ENCODE peak calls at places on chromosomes 5 and 9, in eight cellular contexts. R is thyroid gland, C is tibial artery, W is heart left ventricle, S is mucosa of descending colon, M is sigmoid colon, B is Karpas-422, Q is thoracic aorta. J is an unnamed sample.

GRCh38 chr9:126347911-126348760 is 21.5 kb downstream of the MVB12B start:
- DNase-seq in S (peak; percentile 75), W (no peak), B (no peak), Q (no peak), M (no peak), C (no peak), R (peak; percentile 78), J (no peak)

GRCh38 chr5:31218978-31219377 is 25.5 kb downstream of the CDH6 start:
- DNase-seq in M (no peak), W (no peak), R (no peak), C (no peak), S (no peak), Q (no peak), B (no peak), J (no peak)

GRCh38 chr5:33441241-33441844 is 578 bp downstream of the TARS1 start:
- DNase-seq in M (no peak), B (peak; percentile 90), W (no peak), Q (no peak), C (no peak), S (peak; percentile 37), R (no peak), J (peak; percentile 15)

GRCh38 chr9:135908334-135909204 is 1.2 kb upstream of the CAMSAP1 start:
- DNase-seq in C (peak; percentile 50), W (no peak), S (no peak), Q (no peak), R (no peak), M (peak; percentile 71), B (no peak), J (no peak)

GRCh38 chr5:181069767-181070491 is 29.9 kb downstream of the BTNL9 start:
- DNase-seq in R (peak; percentile 56), W (no peak), C (no peak), Q (no peak), S (no peak), B (no peak), M (no peak), J (no peak)

GRCh38 chr9:68851657-68852056 is 146.6 kb downstream of the PIP5K1B start:
- DNase-seq in Q (no peak), R (no peak), W (no peak), B (no peak), M (no peak), S (no peak), C (no peak), J (peak; percentile 4)

GRCh38 chr5:151288180-151288579 is 15.4 kb downstream of the SLC36A3 start:
- DNase-seq in B (no peak), S (no peak), Q (no peak), C (no peak), R (no peak), M (no peak), W (no peak), J (no peak)

GRCh38 chr9:135073081-135073740 is 14.3 kb upstream of the OLFM1 start:
- DNase-seq in R (no peak), Q (no peak), C (peak; percentile 15), W (no peak), M (peak; percentile 21), B (no peak), S (no peak), J (no peak)

GRCh38 chr9:26502311-26502710 is 390.3 kb downstream of the CAAP1 start:
- DNase-seq in Q (no peak), S (no peak), B (peak; percentile 42), C (no peak), W (no peak), M (no peak), R (no peak), J (no peak)

GRCh38 chr5:138465288-138466057 is at the start of gene EGR1:
- DNase-seq in W (peak; percentile 95), S (peak; percentile 95), C (peak; percentile 96), Q (peak; percentile 84), M (peak; percentile 98), B (peak; percentile 98), R (peak; percentile 93), J (peak; percentile 94)

GRCh38 chr9:132996526-132996925 is 18.0 kb downstream of the GFI1B start:
- DNase-seq in W (no peak), C (no peak), Q (no peak), S (no peak), M (no peak), B (no peak), R (no peak), J (no peak)

GRCh38 chr9:3500044-3500443 is 25.8 kb downstream of the RFX3 start:
- DNase-seq in W (no peak), C (no peak), Q (no peak), M (no peak), S (no peak), R (no peak), B (peak; percentile 58), J (no peak)

GRCh38 chr9:110047955-110048472 is 159.9 kb downstream of the C9orf152 start:
- DNase-seq in Q (no peak), B (no peak), C (no peak), M (no peak), R (peak; percentile 54), S (peak; percentile 43), W (no peak), J (no peak)

DNA sequence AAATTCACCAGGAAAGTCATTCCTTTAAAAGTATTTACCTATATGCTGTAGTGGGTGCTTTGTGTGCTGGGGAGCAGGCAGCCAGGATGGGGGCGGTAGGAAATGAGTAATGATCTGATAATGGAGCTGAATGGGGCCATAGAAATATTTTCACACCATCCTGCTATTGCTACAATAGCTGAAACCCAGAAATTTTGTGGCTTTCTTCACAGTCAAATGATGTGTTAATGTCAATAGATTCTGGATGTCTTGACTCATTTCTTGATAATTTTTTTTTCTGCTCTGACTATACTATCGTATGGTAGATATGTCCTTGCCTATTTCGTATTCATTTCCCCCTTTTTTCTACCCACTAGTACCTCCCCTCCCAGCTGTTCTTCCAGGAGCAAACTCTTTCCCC is 59.5 kb downstream of the RORB start:
- DNase-seq in C (no peak), M (no peak), B (no peak), S (no peak), R (no peak), Q (no peak), W (no peak), J (no peak)
- H3K4me3 ChIP-seq in C (no peak overlapping the region), M (no peak overlapping the region), B (no peak overlapping the region), S (no peak overlapping the region), R (no peak overlapping the region), Q (no peak overlapping the region), W (no peak overlapping the region), J (no peak overlapping the region)

GRCh38 chr9:137728444-137729311 is 109.9 kb downstream of the EHMT1 start:
- DNase-seq in C (no peak), S (no peak), M (no peak), Q (no peak), W (no peak), R (peak; percentile 95), B (no peak), J (no peak)
- H3K9me3 ChIP-seq in C (no peaks in the 10 kb centered on the region), S (no peaks in the 10 kb centered on the region), M (no peaks in the 10 kb centered on the region), Q (no peaks in the 10 kb centered on the region), W (no peaks in the 10 kb centered on the region), R (no peaks in the 10 kb centered on the region), B (peaks cover 25% of the 10 kb centered on the region), J (no peaks in the 10 kb centered on the region)

GRCh38 chr5:110753620-110754019 is 14.8 kb downstream of the SLC25A46 start:
- DNase-seq in B (no peak), S (no peak), M (no peak), R (no peak), Q (no peak), C (no peak), W (no peak), J (no peak)

GRCh38 chr5:110751902-110752762 is 13.3 kb downstream of the SLC25A46 start:
- DNase-seq in W (no peak), C (no peak), Q (no peak), B (peak; percentile 75), S (no peak), M (no peak), R (no peak), J (no peak)

GRCh38 chr5:110757118-110757729 is 18.4 kb downstream of the SLC25A46 start:
- DNase-seq in W (no peak), R (no peak), S (no peak), B (peak; percentile 83), C (no peak), M (no peak), Q (no peak), J (no peak)

GRCh38 chr5:110754181-110754580 is 15.4 kb downstream of the SLC25A46 start:
- DNase-seq in C (no peak), B (no peak), M (no peak), W (no peak), Q (no peak), R (no peak), S (no peak), J (no peak)

DNA sequence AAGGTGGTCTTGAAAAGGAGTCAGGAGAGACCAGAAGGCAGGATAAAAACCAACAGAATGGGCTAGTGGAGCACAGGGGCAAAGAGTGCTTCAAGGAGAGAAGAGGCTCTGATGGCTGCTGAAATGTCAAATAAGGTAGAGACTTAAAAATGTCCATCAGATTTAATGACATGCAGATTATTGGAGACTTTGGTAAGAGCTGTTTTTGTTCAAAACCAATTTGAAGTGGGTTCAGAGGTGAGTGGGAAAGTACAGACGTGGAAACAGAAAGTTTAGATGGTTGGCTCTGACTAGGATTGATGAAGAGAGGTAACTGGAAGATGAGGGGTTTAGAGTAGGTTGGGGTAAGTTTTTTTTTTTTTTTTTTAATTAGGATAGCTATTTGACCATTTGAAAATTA is 14.1 kb downstream of the SLC25A46 start:
- DNase-seq in Q (no peak), W (no peak), M (no peak), S (no peak), R (no peak), C (no peak), B (no peak), J (no peak)
- H3K36me3 ChIP-seq in Q (peaks cover 5% of the 10 kb centered on the region), W (no peaks in the 10 kb centered on the region), M (peaks cover 72% of the 10 kb centered on the region), S (no peaks in the 10 kb centered on the region), R (peaks cover 14% of the 10 kb centered on the region), C (peaks cover 41% of the 10 kb centered on the region), B (peaks cover 37% of the 10 kb centered on the region), J (peaks cover 68% of the 10 kb centered on the region)

GRCh38 chr5:34487202-34487879 is 168.8 kb upstream of the RAI14 start:
- DNase-seq in B (no peak), Q (no peak), C (peak; percentile 82), R (peak; percentile 43), W (no peak), S (no peak), M (no peak), J (peak; percentile 66)
- H3K4me3 ChIP-seq in B (no peak overlapping the region), Q (peak overlapping the region; percentile 25), C (no peak overlapping the region), R (no peak overlapping the region), W (no peak overlapping the region), S (no peak overlapping the region), M (no peak overlapping the region), J (no peak overlapping the region)

GRCh38 chr5:141362719-141363118 is 1.2 kb upstream of the PCDHGA5 start:
- DNase-seq in C (no peak), M (no peak), B (peak; percentile 70), W (no peak), Q (no peak), S (no peak), R (no peak), J (no peak)
- H3K9me3 ChIP-seq in C (peaks cover 99% of the 10 kb centered on the region), M (peaks cover 80% of the 10 kb centered on the region), B (peaks cover 24% of the 10 kb centered on the region), W (peaks cover 8% of the 10 kb centered on the region), Q (peaks cover 90% of the 10 kb centered on the region), S (peaks cover 68% of the 10 kb centered on the region), R (peaks cover 8% of the 10 kb centered on the region), J (peaks cover 31% of the 10 kb centered on the region)

GRCh38 chr5:76561959-76562358 is 61.2 kb downstream of the F2RL2 start:
- DNase-seq in Q (no peak), R (peak; percentile 26), S (no peak), B (no peak), C (no peak), W (no peak), M (no peak), J (no peak)
- H3K36me3 ChIP-seq in Q (no peaks in the 10 kb centered on the region), R (no peaks in the 10 kb centered on the region), S (no peaks in the 10 kb centered on the region), B (no peaks in the 10 kb centered on the region), C (no peaks in the 10 kb centered on the region), W (no peaks in the 10 kb centered on the region), M (no peaks in the 10 kb centered on the region), J (no peaks in the 10 kb centered on the region)

J was measured in MG63.